ENCODE peak calls at places on chromosomes 12 and 14, in five cellular contexts. R, Z, D, W and U are unnamed samples. For H3K9me3, the result is how much of the 10 kb centered on the place peaks cover.

GRCh38 chr14:30443368-30444007 is 115.5 kb upstream of the G2E3 start:
- DNase-seq in R (no peak), Z (peak), D (peak), W (peak), U (peak)

GRCh38 chr14:99393059-99393655 is 87.5 kb downstream of the SETD3 start:
- DNase-seq in R (peak), Z (peak), D (peak), W (peak), U (no peak)

GRCh38 chr12:88634008-88634407 is 53.7 kb upstream of the KITLG start:
- DNase-seq in R (no peak), Z (no peak), D (no peak), W (no peak), U (no peak)

GRCh38 chr12:96329545-96329944 is 70.7 kb downstream of the CDK17 start:
- DNase-seq in R (no peak), Z (peak), D (no peak), W (no peak), U (no peak)

GRCh38 chr12:85448548-85449139 is 168.6 kb downstream of the ALX1 start:
- DNase-seq in R (no peak), Z (no peak), D (no peak), W (no peak), U (no peak)

GRCh38 chr12:2691001-2691339 is 103.8 kb upstream of the FKBP4 start:
- DNase-seq in R (no peak), Z (no peak), D (no peak), W (no peak), U (peak)

GRCh38 chr14:81550001-81550642 is 16.5 kb upstream of the SEL1L start:
- DNase-seq in R (no peak), Z (no peak), D (no peak), W (no peak), U (no peak)

GRCh38 chr12:106841471-106842302 is 67.2 kb downstream of the RIC8B start:
- DNase-seq in R (no peak), Z (peak), D (peak), W (peak), U (peak)

GRCh38 chr12:121255433-121255832 is 41.1 kb downstream of the CAMKK2 start:
- DNase-seq in R (no peak), Z (no peak), D (no peak), W (no peak), U (no peak)

GRCh38 chr14:59254911-59255545 is 66.6 kb downstream of the DAAM1 start:
- DNase-seq in R (no peak), Z (no peak), D (no peak), W (no peak), U (no peak)

GRCh38 chr14:99440278-99440677 is 40.4 kb downstream of the SETD3 start:
- DNase-seq in R (peak), Z (no peak), D (no peak), W (no peak), U (no peak)

GRCh38 chr12:67925551-67925950 is 63.7 kb upstream of the IFNG-AS1 start:
- DNase-seq in R (no peak), Z (no peak), D (no peak), W (no peak), U (no peak)

GRCh38 chr12:132170637-132171292 is 26.5 kb downstream of the NOC4L start:
- DNase-seq in R (no peak), Z (no peak), D (no peak), W (no peak), U (no peak)

GRCh38 chr12:92696240-92696639 is 6.5 kb upstream of the PLEKHG7 start:
- DNase-seq in R (no peak), Z (no peak), D (no peak), W (no peak), U (no peak)

GRCh38 chr12:95629392-95629791 is 78.1 kb upstream of the USP44 start:
- DNase-seq in R (no peak), Z (no peak), D (no peak), W (no peak), U (no peak)

GRCh38 chr12:92468358-92469020 is 234.3 kb upstream of the PLEKHG7 start:
- DNase-seq in R (no peak), Z (peak), D (no peak), W (no peak), U (no peak)

GRCh38 chr12:94229902-94230301 is 81.5 kb downstream of the PLXNC1 start:
- DNase-seq in R (peak), Z (no peak), D (no peak), W (no peak), U (no peak)

GRCh38 chr14:68230941-68231717 is 411.6 kb downstream of the RAD51B start:
- DNase-seq in R (no peak), Z (no peak), D (no peak), W (no peak), U (no peak)
- H3K9ac ChIP-seq in R (no peak), Z (no peak), D (no peak), W (no peak), U (no peak)

GRCh38 chr12:122366685-122367475 is 55.6 kb downstream of the CLIP1 start:
- DNase-seq in R (no peak), Z (peak), D (peak), W (peak), U (peak)
- TF ChIP-seq ZNF274 in R (no peak), Z (no peak), D (no peak), W (no peak), U (no peak)

GRCh38 chr14:26554069-26554772 is 43.6 kb downstream of the NOVA1 start:
- DNase-seq in R (no peak), Z (no peak), D (no peak), W (no peak), U (peak)
- H3K9me3 ChIP-seq in R (under half), Z (under half), D (under half), W (under half), U (under half)

DNA sequence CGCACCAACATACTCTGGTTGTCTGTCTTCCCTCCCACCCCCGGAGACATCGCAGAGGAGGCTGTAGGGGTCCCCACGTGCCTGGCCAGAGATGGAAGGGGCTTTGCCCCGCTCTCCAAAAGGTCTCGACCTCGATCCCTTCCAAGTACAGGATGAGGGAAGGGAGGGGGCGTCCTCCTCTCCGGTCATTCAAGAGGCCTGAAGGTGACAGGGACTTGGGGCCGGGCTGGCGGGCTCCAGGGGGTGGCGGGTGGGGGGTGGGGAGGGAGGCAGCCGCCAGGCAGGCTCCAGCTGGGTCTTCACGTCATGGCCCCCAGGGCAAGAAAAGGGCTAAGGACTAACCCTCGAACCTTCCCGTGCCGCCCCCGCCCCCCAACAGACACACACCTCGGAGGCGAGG is 15.1 kb downstream of the TBX3 start:
- DNase-seq in R (no peak), Z (no peak), D (no peak), W (peak), U (no peak)
- H3K9ac ChIP-seq in R (no peak), Z (no peak), D (no peak), W (peak), U (no peak)

GRCh38 chr12:114400925-114401324 is 5.0 kb downstream of the TBX5 start:
- DNase-seq in R (no peak), Z (no peak), D (no peak), W (no peak), U (no peak)
- TF ChIP-seq ZNF274 in R (no peak), Z (no peak), D (no peak), W (no peak), U (no peak)